ENCODE peak calls at places on chromosomes 5 and 9, in five cellular contexts. Y, H, X, J and S are unnamed samples.

GRCh38 chr9:77848897-77849296 is 182.7 kb downstream of the GNAQ start:
- DNase-seq in Y (peak; percentile 69), H (peak; percentile 46), X (peak; percentile 46), J (no peak), S (no peak)

GRCh38 chr5:68297656-68298055 is 82.1 kb downstream of the PIK3R1 start:
- DNase-seq in Y (no peak), H (no peak), X (no peak), J (no peak), S (peak; percentile 69)

GRCh38 chr9:36041491-36041890 is 4.8 kb downstream of the RECK start:
- DNase-seq in Y (no peak), H (no peak), X (no peak), J (no peak), S (no peak)

GRCh38 chr5:138903113-138903789 is 28.1 kb upstream of the LRRTM2 start:
- DNase-seq in Y (no peak), H (no peak), X (no peak), J (no peak), S (no peak)

GRCh38 chr9:134376386-134377142 is 50.3 kb downstream of the RXRA start:
- DNase-seq in Y (peak; percentile 76), H (no peak), X (no peak), J (no peak), S (no peak)

GRCh38 chr5:180304431-180305375 is 12.8 kb upstream of the MAPK9 start:
- DNase-seq in Y (no peak), H (no peak), X (no peak), J (no peak), S (no peak)

GRCh38 chr5:135393691-135394090 is 5.3 kb downstream of the MACROH2A1 start:
- DNase-seq in Y (no peak), H (no peak), X (no peak), J (no peak), S (no peak)

GRCh38 chr9:118595719-118596305 is 773.4 kb downstream of the BRINP1 start:
- DNase-seq in Y (peak; percentile 52), H (peak; percentile 68), X (peak; percentile 83), J (no peak), S (no peak)

GRCh38 chr5:1755321-1755949 is 44.2 kb downstream of the MRPL36 start:
- DNase-seq in Y (no peak), H (no peak), X (no peak), J (no peak), S (no peak)

GRCh38 chr5:160542281-160542680 is 120.6 kb downstream of the PTTG1 start:
- DNase-seq in Y (no peak), H (no peak), X (no peak), J (no peak), S (no peak)

GRCh38 chr5:41869150-41869738 is 981 bp downstream of the OXCT1 start:
- DNase-seq in Y (peak; percentile 32), H (peak; percentile 34), X (peak; percentile 43), J (peak; percentile 9), S (peak; percentile 39)

GRCh38 chr9:69357030-69357853 is 32.2 kb downstream of the ENTREP1 start:
- DNase-seq in Y (peak; percentile 50), H (no peak), X (no peak), J (no peak), S (no peak)

GRCh38 chr9:123943671-123944070 is 13.7 kb upstream of the DENND1A start:
- DNase-seq in Y (no peak), H (no peak), X (no peak), J (no peak), S (no peak)

GRCh38 chr9:93476924-93477323 is 23.5 kb upstream of the FAM120AOS start:
- DNase-seq in Y (no peak), H (no peak), X (no peak), J (no peak), S (no peak)

GRCh38 chr5:155728857-155729683 is 597.9 kb upstream of the SGCD start:
- DNase-seq in Y (no peak), H (peak; percentile 41), X (peak; percentile 52), J (no peak), S (no peak)

GRCh38 chr5:132050136-132050535 is 10.3 kb upstream of the IL3 start:
- DNase-seq in Y (no peak), H (no peak), X (no peak), J (no peak), S (no peak)

GRCh38 chr5:108345541-108346171 is 36.2 kb downstream of the FBXL17 start:
- DNase-seq in Y (no peak), H (peak; percentile 65), X (peak; percentile 53), J (no peak), S (no peak)

GRCh38 chr5:156482816-156483215 is 155.9 kb downstream of the SGCD start:
- DNase-seq in Y (no peak), H (no peak), X (no peak), J (no peak), S (no peak)

GRCh38 chr9:107177243-107177839 is 105.7 kb upstream of the RAD23B start:
- DNase-seq in Y (no peak), H (no peak), X (no peak), J (no peak), S (no peak)

GRCh38 chr5:139389701-139390638 is at the start of gene MZB1:
- DNase-seq in Y (no peak), H (no peak), X (no peak), J (peak; percentile 57), S (no peak)

DNA sequence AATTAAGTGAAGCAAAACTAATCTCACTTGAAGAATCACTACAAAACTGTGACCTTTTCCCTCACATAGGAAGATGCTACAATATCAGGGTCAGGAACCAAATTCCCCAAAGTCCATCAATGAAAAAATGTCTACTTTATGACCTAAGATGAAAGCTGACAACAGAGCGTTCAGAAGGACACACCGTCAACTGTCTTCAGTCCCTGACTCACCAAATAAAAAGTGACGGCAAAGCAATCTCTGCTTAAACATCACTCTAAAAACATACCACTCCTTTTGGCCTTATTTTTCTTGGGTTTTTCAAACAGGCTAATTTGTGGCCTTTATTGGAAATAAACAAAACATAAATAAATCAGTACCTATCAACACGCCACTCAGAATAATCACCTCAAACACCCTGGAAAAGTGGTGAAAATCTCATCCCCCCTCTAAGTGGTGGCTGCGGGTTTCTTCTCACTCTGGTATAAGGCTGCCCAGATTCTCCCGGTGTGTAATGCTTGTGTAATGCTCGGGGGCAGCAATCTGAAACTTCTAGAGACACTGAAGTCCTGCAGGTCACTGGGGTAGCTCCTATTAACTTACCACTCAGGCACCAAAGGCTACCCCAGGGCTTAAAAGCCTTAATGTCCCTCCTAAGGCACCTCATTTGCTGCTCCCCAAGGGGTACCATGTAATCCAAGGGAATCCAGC is 29.5 kb downstream of the SEMA4D start:
- DNase-seq in Y (no peak), H (no peak), X (no peak), J (no peak), S (no peak)
- H3K4me1 ChIP-seq in Y (no peaks in the 10 kb centered on the region), H (no peaks in the 10 kb centered on the region), X (peaks cover 3% of the 10 kb centered on the region), J (peaks cover 98% of the 10 kb centered on the region), S (peaks cover 12% of the 10 kb centered on the region)

DNA sequence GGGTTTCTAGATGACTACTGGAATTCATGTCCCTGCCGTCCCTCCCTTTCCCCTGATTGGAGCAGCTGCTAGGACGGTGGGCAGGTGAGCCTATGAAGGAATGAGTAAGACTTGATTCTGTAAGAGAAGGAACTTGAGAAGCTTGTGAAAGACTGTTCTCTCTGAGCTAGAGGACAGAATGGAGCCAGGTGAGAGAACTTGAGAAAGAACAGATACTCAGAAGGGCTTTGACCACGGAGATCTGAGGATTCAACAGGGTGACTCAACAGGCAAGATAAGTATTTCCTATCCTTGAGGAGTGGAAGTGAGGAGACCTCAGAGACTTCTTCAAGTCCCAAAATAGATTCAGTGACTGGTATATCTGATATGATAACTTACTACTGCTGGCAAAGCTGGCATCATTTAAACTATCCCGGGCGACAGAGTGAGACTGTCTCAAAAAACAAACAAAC is 41.9 kb downstream of the HSDL2 start:
- DNase-seq in Y (no peak), H (peak; percentile 48), X (peak; percentile 19), J (no peak), S (no peak)
- H3K4me3 ChIP-seq in Y (no peak overlapping the region), H (no peak overlapping the region), X (no peak overlapping the region), J (no peak overlapping the region), S (no peak overlapping the region)

DNA sequence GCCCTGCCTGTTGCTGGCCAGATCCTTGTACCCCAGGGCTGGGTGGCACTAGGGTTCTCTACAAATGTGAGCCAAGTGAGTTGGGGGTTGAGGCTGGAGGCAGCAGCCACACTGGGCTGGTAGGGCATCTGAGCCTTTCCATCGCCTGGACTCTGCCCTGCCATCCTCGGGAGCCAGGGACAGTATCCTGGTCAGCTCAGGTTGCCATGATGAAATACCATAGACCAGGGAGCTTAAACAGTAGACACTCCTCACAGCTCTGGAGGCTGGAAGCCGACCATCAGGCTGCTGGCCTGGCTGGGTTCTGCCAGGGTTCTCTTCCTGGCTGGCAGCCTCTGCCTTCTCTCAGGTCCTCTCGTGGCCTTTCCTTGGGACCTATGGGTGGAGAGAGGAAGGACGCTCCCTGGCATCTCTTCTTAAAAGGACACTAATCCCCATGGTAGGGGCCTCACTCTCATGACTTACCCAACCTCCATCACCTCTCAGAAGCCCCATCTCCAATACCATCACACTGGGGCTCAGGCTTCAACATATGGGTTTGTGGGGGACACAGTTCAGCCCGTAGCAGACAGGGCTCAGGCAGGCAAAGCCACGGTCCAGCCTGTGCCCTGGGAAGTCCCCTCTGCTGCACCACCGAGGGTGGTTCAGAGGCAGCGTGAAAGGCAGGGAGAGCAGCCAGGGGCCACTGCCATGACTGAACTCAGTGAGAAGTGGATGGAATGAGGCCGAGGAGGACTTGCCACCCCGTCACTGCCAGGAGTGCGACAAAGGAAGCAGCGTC is 50.1 kb downstream of the HMCN2 start:
- DNase-seq in Y (no peak), H (no peak), X (no peak), J (no peak), S (no peak)
- H3K4me1 ChIP-seq in Y (peaks cover 7% of the 10 kb centered on the region), H (peaks cover 10% of the 10 kb centered on the region), X (no peaks in the 10 kb centered on the region), J (no peaks in the 10 kb centered on the region), S (no peaks in the 10 kb centered on the region)

DNA sequence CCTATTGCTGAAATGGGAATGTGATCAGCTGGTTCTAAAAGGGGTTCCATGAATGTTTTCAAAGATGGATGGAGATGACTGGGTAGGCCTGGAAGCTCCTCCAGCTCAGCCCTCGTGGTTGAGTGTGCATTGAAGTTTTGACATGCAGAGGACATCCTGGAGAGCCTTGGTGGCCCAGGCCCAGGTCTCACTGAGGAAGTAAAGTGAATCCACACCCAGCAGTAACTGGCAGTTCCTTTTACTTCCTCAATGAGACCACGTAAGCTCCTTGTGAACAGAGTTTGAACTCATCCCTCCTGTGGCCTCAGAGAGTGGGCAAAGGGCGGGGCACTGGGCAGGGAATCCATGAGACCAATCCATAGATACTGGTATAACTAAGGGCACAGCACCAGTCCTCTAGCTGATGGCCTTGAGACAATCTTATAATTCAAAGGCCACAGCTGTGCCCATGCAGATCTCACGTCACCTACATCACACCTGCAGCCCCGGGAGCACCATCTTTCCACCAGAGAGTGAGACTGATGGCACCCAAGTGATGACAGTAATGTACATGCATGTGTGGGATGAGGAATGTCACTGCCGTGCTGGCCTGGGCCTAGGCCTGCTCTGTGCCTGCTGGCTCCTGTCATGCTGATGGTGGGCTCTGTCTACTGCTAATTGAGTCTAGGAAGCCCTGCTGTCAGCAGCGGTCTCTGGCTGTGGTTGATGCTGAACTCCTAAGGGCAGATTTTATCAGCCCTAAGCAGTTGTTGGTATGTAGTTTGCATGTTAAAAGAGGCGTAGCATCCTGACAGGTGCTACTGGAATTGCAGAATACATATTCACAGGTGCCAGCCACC is 257.8 kb downstream of the FSTL4 start:
- DNase-seq in Y (no peak), H (no peak), X (no peak), J (no peak), S (no peak)
- H3K4me3 ChIP-seq in Y (no peak overlapping the region), H (no peak overlapping the region), X (no peak overlapping the region), J (no peak overlapping the region), S (no peak overlapping the region)

DNA sequence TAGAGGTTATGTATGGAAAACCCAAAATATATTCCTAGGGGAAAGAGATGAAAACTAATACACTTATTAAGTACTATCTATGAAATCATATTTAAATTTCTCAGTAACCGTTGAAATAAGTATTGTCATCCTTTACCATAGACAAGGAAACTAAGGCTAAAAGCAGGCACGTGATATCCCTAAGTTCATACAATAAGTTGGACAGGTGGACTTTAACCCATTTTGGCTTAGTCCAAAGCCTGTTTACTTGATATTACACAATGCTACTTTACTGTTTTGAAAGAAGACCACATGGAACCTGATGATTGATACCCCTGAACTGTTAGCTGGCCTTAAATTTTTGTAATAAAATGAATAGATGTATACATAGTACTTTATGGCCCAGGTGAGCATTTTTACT is 3.5 kb downstream of the NFX1 start:
- DNase-seq in Y (no peak), H (peak; percentile 35), X (no peak), J (no peak), S (no peak)
- H3K4me1 ChIP-seq in Y (peaks cover 60% of the 10 kb centered on the region), H (peaks cover 25% of the 10 kb centered on the region), X (no peaks in the 10 kb centered on the region), J (peaks cover 77% of the 10 kb centered on the region), S (peaks cover 16% of the 10 kb centered on the region)